ENCODE peak calls at places on chromosomes 7 and 10, in six cellular contexts. I is activated effector memory CD4-positive, alpha-beta T cell treated with anti-CD3 and anti-CD28 coated beads, Interleukin-2, amount 50 U/mL, for 16 hours; U is T-helper 2 cell; L is fibroblast of pulmonary artery; P is psoas muscle; G is activated T-cell treated with anti-CD3 and anti-CD28 coated beads, Interleukin-2, amount 50 U/mL, for 72 hours. E is an unnamed sample.
A peak's percentile ranks its signal among the peaks of the same experiment; 100 is the strongest.

GRCh38 chr10:29237786-29238185 is 51.1 kb upstream of the LYZL1 start:
- DNase-seq in L (no peak), I (no peak), U (no peak), G (no peak), P (no peak), E (no peak)

GRCh38 chr10:74650613-74651012 is 175.8 kb upstream of the KAT6B start:
- DNase-seq in U (no peak), L (no peak), P (no peak), I (no peak), G (no peak), E (no peak)

GRCh38 chr7:3063016-3063753 is 19.5 kb upstream of the CARD11 start:
- DNase-seq in U (peak; percentile 71), G (peak; percentile 88), I (peak; percentile 90), P (no peak), L (no peak), E (peak; percentile 57)

GRCh38 chr7:128155100-128155763 is 85.8 kb upstream of the LEP start:
- DNase-seq in L (no peak), G (no peak), P (no peak), U (no peak), I (peak; percentile 31), E (no peak)

GRCh38 chr10:89699581-89700064 is 1.8 kb upstream of the KIF20B start:
- DNase-seq in L (peak; percentile 36), I (no peak), U (no peak), P (no peak), G (no peak), E (no peak)

GRCh38 chr7:158461824-158462223 is 125.8 kb downstream of the PTPRN2 start:
- DNase-seq in P (no peak), L (no peak), G (no peak), U (no peak), I (no peak), E (no peak)

GRCh38 chr7:80661729-80662128 is 23.3 kb downstream of the CD36 start:
- DNase-seq in I (no peak), P (no peak), U (no peak), G (no peak), L (peak; percentile 10), E (no peak)

GRCh38 chr7:156889089-156889488 is 3.9 kb downstream of the LMBR1 start:
- DNase-seq in U (no peak), L (no peak), P (no peak), I (no peak), G (no peak), E (no peak)

E was measured in stimulated activated CD8-positive, alpha-beta memory T cell treated with anti-CD3 and anti-CD28 coated beads, Interleukin-12 subunit alpha, Interleukin-12 subunit beta, amount 100 ng/mL, for 1 hour.